ENCODE peak calls at places on chromosomes 3 and 15, in seven cellular contexts. One of them, this sample, is unnamed.

GRCh38 chr3:11238880-11239279 is 33.3 kb upstream of the ATG7 start:
- DNase-seq in astrocyte: peak
- DNase-seq in H1: no peak
- DNase-seq in DND-41: no peak
- DNase-seq in mesendoderm: no peak
- DNase-seq in colonic mucosa: no peak
- DNase-seq in adipocyte: peak
- DNase-seq in this sample: peak

GRCh38 chr15:81327526-81327925 is 3.6 kb upstream of the STARD5 start:
- DNase-seq in H1: no peak
- DNase-seq in DND-41: no peak
- DNase-seq in colonic mucosa: no peak
- DNase-seq in mesendoderm: no peak
- DNase-seq in adipocyte: peak
- DNase-seq in astrocyte: peak
- DNase-seq in this sample: peak

GRCh38 chr3:185400866-185401265 is 37.9 kb downstream of the MAP3K13 start:
- DNase-seq in colonic mucosa: no peak
- DNase-seq in mesendoderm: no peak
- DNase-seq in adipocyte: no peak
- DNase-seq in DND-41: no peak
- DNase-seq in astrocyte: no peak
- DNase-seq in H1: no peak
- DNase-seq in this sample: no peak

GRCh38 chr15:49709815-49710214 is 89.0 kb downstream of the DTWD1 start:
- DNase-seq in colonic mucosa: no peak
- DNase-seq in adipocyte: no peak
- DNase-seq in astrocyte: no peak
- DNase-seq in H1: no peak
- DNase-seq in mesendoderm: no peak
- DNase-seq in DND-41: no peak
- DNase-seq in this sample: no peak

GRCh38 chr15:48625126-48625525 is 20.4 kb downstream of the FBN1 start:
- DNase-seq in H1: no peak
- DNase-seq in DND-41: no peak
- DNase-seq in mesendoderm: no peak
- DNase-seq in adipocyte: no peak
- DNase-seq in colonic mucosa: no peak
- DNase-seq in astrocyte: peak
- DNase-seq in this sample: no peak

GRCh38 chr15:42495361-42496212 is at the start of gene SNAP23:
- DNase-seq in H1: peak
- DNase-seq in astrocyte: peak
- DNase-seq in mesendoderm: peak
- DNase-seq in DND-41: peak
- DNase-seq in colonic mucosa: peak
- DNase-seq in adipocyte: peak
- DNase-seq in this sample: peak

GRCh38 chr3:177944228-177944661 is 592.0 kb upstream of the KCNMB2 start:
- DNase-seq in colonic mucosa: no peak
- DNase-seq in mesendoderm: no peak
- DNase-seq in adipocyte: no peak
- DNase-seq in astrocyte: no peak
- DNase-seq in DND-41: peak
- DNase-seq in H1: no peak
- DNase-seq in this sample: no peak

GRCh38 chr3:37856381-37856780 is 5.3 kb upstream of the CTDSPL start:
- DNase-seq in H1: no peak
- DNase-seq in astrocyte: no peak
- DNase-seq in adipocyte: no peak
- DNase-seq in DND-41: no peak
- DNase-seq in colonic mucosa: no peak
- DNase-seq in mesendoderm: no peak
- DNase-seq in this sample: no peak

GRCh38 chr3:183300996-183301562 is 48.0 kb downstream of the B3GNT5 start:
- DNase-seq in astrocyte: peak
- DNase-seq in adipocyte: no peak
- DNase-seq in H1: no peak
- DNase-seq in mesendoderm: no peak
- DNase-seq in DND-41: no peak
- DNase-seq in colonic mucosa: no peak
- DNase-seq in this sample: peak

GRCh38 chr3:9778102-9778501 is 8.4 kb upstream of the CAMK1 start:
- DNase-seq in astrocyte: peak
- DNase-seq in mesendoderm: no peak
- DNase-seq in adipocyte: peak
- DNase-seq in colonic mucosa: no peak
- DNase-seq in DND-41: no peak
- DNase-seq in H1: no peak
- DNase-seq in this sample: peak

GRCh38 chr3:161273589-161274218 is 52.6 kb downstream of the NMD3 start:
- DNase-seq in astrocyte: no peak
- DNase-seq in DND-41: peak
- DNase-seq in H1: no peak
- DNase-seq in colonic mucosa: peak
- DNase-seq in mesendoderm: peak
- DNase-seq in adipocyte: peak
- DNase-seq in this sample: peak

GRCh38 chr3:73029321-73029796 is 32.1 kb upstream of the EBLN2 start:
- DNase-seq in adipocyte: peak
- DNase-seq in colonic mucosa: no peak
- DNase-seq in DND-41: no peak
- DNase-seq in H1: no peak
- DNase-seq in astrocyte: peak
- DNase-seq in mesendoderm: peak
- DNase-seq in this sample: peak

GRCh38 chr3:101836907-101837598 is 12.3 kb upstream of the NFKBIZ start:
- DNase-seq in colonic mucosa: no peak
- DNase-seq in DND-41: no peak
- DNase-seq in H1: no peak
- DNase-seq in adipocyte: peak
- DNase-seq in mesendoderm: no peak
- DNase-seq in astrocyte: peak
- DNase-seq in this sample: peak

GRCh38 chr3:15610083-15610482 is 8.5 kb downstream of the BTD start:
- DNase-seq in DND-41: no peak
- DNase-seq in mesendoderm: no peak
- DNase-seq in H1: no peak
- DNase-seq in astrocyte: peak
- DNase-seq in adipocyte: peak
- DNase-seq in colonic mucosa: no peak
- DNase-seq in this sample: peak

GRCh38 chr15:73991726-73992593 is at the start of gene STOML1:
- DNase-seq in astrocyte: peak
- DNase-seq in mesendoderm: peak
- DNase-seq in adipocyte: peak
- DNase-seq in DND-41: peak
- DNase-seq in H1: peak
- DNase-seq in colonic mucosa: peak
- DNase-seq in this sample: peak

GRCh38 chr3:45889278-45889833 is 3.0 kb downstream of the CCR9 start:
- DNase-seq in colonic mucosa: no peak
- DNase-seq in DND-41: no peak
- DNase-seq in mesendoderm: no peak
- DNase-seq in astrocyte: no peak
- DNase-seq in H1: no peak
- DNase-seq in adipocyte: no peak
- DNase-seq in this sample: no peak
- H3K4me3 ChIP-seq in colonic mucosa: no peak
- H3K4me3 ChIP-seq in DND-41: no peak
- H3K4me3 ChIP-seq in mesendoderm: no peak
- H3K4me3 ChIP-seq in astrocyte: no peak
- H3K4me3 ChIP-seq in H1: no peak
- H3K4me3 ChIP-seq in adipocyte: no peak
- H3K4me3 ChIP-seq in this sample: no peak

GRCh38 chr3:62723636-62724217 is 151.5 kb downstream of the CADPS start:
- DNase-seq in H1: no peak
- DNase-seq in colonic mucosa: no peak
- DNase-seq in adipocyte: no peak
- DNase-seq in DND-41: no peak
- DNase-seq in astrocyte: no peak
- DNase-seq in mesendoderm: no peak
- DNase-seq in this sample: no peak

GRCh38 chr3:62724503-62724902 is 150.7 kb downstream of the CADPS start:
- DNase-seq in mesendoderm: no peak
- DNase-seq in DND-41: no peak
- DNase-seq in astrocyte: no peak
- DNase-seq in adipocyte: no peak
- DNase-seq in colonic mucosa: no peak
- DNase-seq in H1: no peak
- DNase-seq in this sample: no peak

GRCh38 chr3:62718515-62719320 is 156.5 kb downstream of the CADPS start:
- DNase-seq in adipocyte: no peak
- DNase-seq in H1: no peak
- DNase-seq in DND-41: no peak
- DNase-seq in colonic mucosa: no peak
- DNase-seq in astrocyte: peak
- DNase-seq in mesendoderm: peak
- DNase-seq in this sample: peak

GRCh38 chr3:62723171-62723570 is 152.0 kb downstream of the CADPS start:
- DNase-seq in DND-41: no peak
- DNase-seq in H1: no peak
- DNase-seq in adipocyte: no peak
- DNase-seq in mesendoderm: no peak
- DNase-seq in colonic mucosa: no peak
- DNase-seq in astrocyte: no peak
- DNase-seq in this sample: no peak

DNA sequence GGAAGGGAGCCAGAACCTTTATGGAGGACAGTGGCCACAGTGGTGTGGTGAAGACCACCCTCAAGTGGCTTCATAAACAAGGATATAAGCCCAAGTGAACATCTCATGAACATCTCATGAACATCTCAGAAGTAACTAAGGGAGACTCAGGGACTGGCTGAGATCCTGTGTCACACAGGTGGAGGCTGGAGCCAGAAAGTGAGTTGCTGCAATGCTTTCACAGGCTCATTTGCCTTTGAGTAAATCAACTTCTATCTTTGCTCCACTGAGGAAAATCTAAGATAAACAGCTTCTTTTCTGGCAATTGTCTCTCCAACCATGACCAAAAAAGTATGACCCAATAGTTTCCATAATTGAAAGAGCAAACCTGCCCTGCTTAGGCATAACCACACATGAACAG is 152.9 kb downstream of the CADPS start:
- DNase-seq in H1: no peak
- DNase-seq in DND-41: no peak
- DNase-seq in colonic mucosa: no peak
- DNase-seq in astrocyte: no peak
- DNase-seq in mesendoderm: no peak
- DNase-seq in adipocyte: no peak
- DNase-seq in this sample: no peak
- H3K9ac ChIP-seq in H1: no peak
- H3K9ac ChIP-seq in DND-41: no peak
- H3K9ac ChIP-seq in colonic mucosa: no peak
- H3K9ac ChIP-seq in astrocyte: no peak
- H3K9ac ChIP-seq in mesendoderm: no peak
- H3K9ac ChIP-seq in adipocyte: no peak
- H3K9ac ChIP-seq in this sample: no peak

GRCh38 chr15:43932907-43933306 is 106.1 kb downstream of the WDR76 start:
- DNase-seq in mesendoderm: no peak
- DNase-seq in adipocyte: no peak
- DNase-seq in colonic mucosa: no peak
- DNase-seq in H1: no peak
- DNase-seq in astrocyte: no peak
- DNase-seq in DND-41: no peak
- DNase-seq in this sample: peak

GRCh38 chr15:43932036-43932435 is 105.2 kb downstream of the WDR76 start:
- DNase-seq in adipocyte: no peak
- DNase-seq in colonic mucosa: no peak
- DNase-seq in mesendoderm: no peak
- DNase-seq in DND-41: no peak
- DNase-seq in H1: no peak
- DNase-seq in astrocyte: no peak
- DNase-seq in this sample: no peak

GRCh38 chr15:43930556-43930955 is 103.8 kb downstream of the WDR76 start:
- DNase-seq in adipocyte: no peak
- DNase-seq in DND-41: no peak
- DNase-seq in mesendoderm: no peak
- DNase-seq in astrocyte: no peak
- DNase-seq in H1: no peak
- DNase-seq in colonic mucosa: no peak
- DNase-seq in this sample: no peak

GRCh38 chr15:43928152-43928551 is 101.3 kb downstream of the WDR76 start:
- DNase-seq in H1: peak
- DNase-seq in adipocyte: no peak
- DNase-seq in DND-41: no peak
- DNase-seq in mesendoderm: peak
- DNase-seq in colonic mucosa: no peak
- DNase-seq in astrocyte: no peak
- DNase-seq in this sample: no peak

GRCh38 chr15:43930079-43930478 is 103.3 kb downstream of the WDR76 start:
- DNase-seq in mesendoderm: peak
- DNase-seq in colonic mucosa: no peak
- DNase-seq in adipocyte: no peak
- DNase-seq in H1: peak
- DNase-seq in DND-41: no peak
- DNase-seq in astrocyte: no peak
- DNase-seq in this sample: peak
- H3K4me3 ChIP-seq in mesendoderm: no peak
- H3K4me3 ChIP-seq in colonic mucosa: no peak
- H3K4me3 ChIP-seq in adipocyte: no peak
- H3K4me3 ChIP-seq in H1: no peak
- H3K4me3 ChIP-seq in DND-41: no peak
- H3K4me3 ChIP-seq in astrocyte: no peak
- H3K4me3 ChIP-seq in this sample: no peak

GRCh38 chr3:18100126-18100525 is 325.0 kb downstream of the SATB1 start:
- DNase-seq in H1: no peak
- DNase-seq in colonic mucosa: no peak
- DNase-seq in adipocyte: peak
- DNase-seq in mesendoderm: no peak
- DNase-seq in DND-41: no peak
- DNase-seq in astrocyte: no peak
- DNase-seq in this sample: peak

GRCh38 chr3:18097989-18098388 is 327.1 kb downstream of the SATB1 start:
- DNase-seq in mesendoderm: no peak
- DNase-seq in DND-41: no peak
- DNase-seq in astrocyte: no peak
- DNase-seq in colonic mucosa: no peak
- DNase-seq in H1: no peak
- DNase-seq in adipocyte: no peak
- DNase-seq in this sample: no peak

GRCh38 chr3:18098960-18099587 is 326.1 kb downstream of the SATB1 start:
- DNase-seq in H1: peak
- DNase-seq in astrocyte: peak
- DNase-seq in DND-41: peak
- DNase-seq in colonic mucosa: no peak
- DNase-seq in adipocyte: peak
- DNase-seq in mesendoderm: peak
- DNase-seq in this sample: peak

GRCh38 chr3:18099611-18100010 is 325.5 kb downstream of the SATB1 start:
- DNase-seq in mesendoderm: no peak
- DNase-seq in astrocyte: peak
- DNase-seq in DND-41: no peak
- DNase-seq in adipocyte: peak
- DNase-seq in H1: no peak
- DNase-seq in colonic mucosa: no peak
- DNase-seq in this sample: peak

GRCh38 chr3:18103591-18103990 is 321.5 kb downstream of the SATB1 start:
- DNase-seq in mesendoderm: no peak
- DNase-seq in adipocyte: no peak
- DNase-seq in astrocyte: no peak
- DNase-seq in DND-41: no peak
- DNase-seq in colonic mucosa: no peak
- DNase-seq in H1: no peak
- DNase-seq in this sample: no peak
- H3K9ac ChIP-seq in mesendoderm: no peak
- H3K9ac ChIP-seq in adipocyte: no peak
- H3K9ac ChIP-seq in astrocyte: no peak
- H3K9ac ChIP-seq in DND-41: no peak
- H3K9ac ChIP-seq in colonic mucosa: no peak
- H3K9ac ChIP-seq in H1: no peak
- H3K9ac ChIP-seq in this sample: no peak